ENCODE peak calls at places on chromosomes 3 and 15, in ten cellular contexts. One of them, this sample, is unnamed.

GRCh38 chr15:22810735-22811338 is 24.4 kb downstream of the NIPA1 start:
- DNase-seq in IMR-90: peak; percentile 28
- DNase-seq in cardiac muscle cell: no peak
- DNase-seq in ovary: no peak
- DNase-seq in heart left ventricle: no peak
- DNase-seq in left ventricle myocardium inferior: no peak
- DNase-seq in lower lobe of right lung: no peak
- DNase-seq in Caco-2: no peak
- DNase-seq in fibroblast of lung: no peak
- DNase-seq in HL-60: no peak
- DNase-seq in this sample: peak; percentile 4

GRCh38 chr3:11206316-11206715 is 52.0 kb downstream of the HRH1 start:
- DNase-seq in IMR-90: no peak
- DNase-seq in cardiac muscle cell: no peak
- DNase-seq in ovary: no peak
- DNase-seq in heart left ventricle: no peak
- DNase-seq in left ventricle myocardium inferior: no peak
- DNase-seq in lower lobe of right lung: peak; percentile 85
- DNase-seq in Caco-2: no peak
- DNase-seq in fibroblast of lung: no peak
- DNase-seq in HL-60: no peak
- DNase-seq in this sample: no peak

GRCh38 chr3:113698891-113699465 is 2.5 kb upstream of the USF3 start:
- DNase-seq in IMR-90: peak; percentile 4
- DNase-seq in cardiac muscle cell: no peak
- DNase-seq in ovary: peak; percentile 26
- DNase-seq in heart left ventricle: no peak
- DNase-seq in left ventricle myocardium inferior: no peak
- DNase-seq in lower lobe of right lung: peak; percentile 45
- DNase-seq in Caco-2: no peak
- DNase-seq in fibroblast of lung: peak; percentile 27
- DNase-seq in HL-60: no peak
- DNase-seq in this sample: no peak

GRCh38 chr3:43455233-43455632 is 166.6 kb downstream of the ANO10 start:
- DNase-seq in IMR-90: peak; percentile 76
- DNase-seq in cardiac muscle cell: peak; percentile 5
- DNase-seq in ovary: no peak
- DNase-seq in heart left ventricle: peak; percentile 36
- DNase-seq in left ventricle myocardium inferior: no peak
- DNase-seq in lower lobe of right lung: no peak
- DNase-seq in Caco-2: peak; percentile 39
- DNase-seq in fibroblast of lung: peak; percentile 80
- DNase-seq in HL-60: no peak
- DNase-seq in this sample: peak; percentile 12

GRCh38 chr3:13546667-13547171 is 2.2 kb upstream of the FBLN2 start:
- DNase-seq in IMR-90: peak; percentile 69
- DNase-seq in cardiac muscle cell: peak; percentile 46
- DNase-seq in ovary: no peak
- DNase-seq in heart left ventricle: peak; percentile 65
- DNase-seq in left ventricle myocardium inferior: peak; percentile 72
- DNase-seq in lower lobe of right lung: no peak
- DNase-seq in Caco-2: peak; percentile 59
- DNase-seq in fibroblast of lung: peak; percentile 81
- DNase-seq in HL-60: no peak
- DNase-seq in this sample: no peak

GRCh38 chr15:62068071-62068786 is 1.5 kb downstream of the C2CD4A start:
- DNase-seq in IMR-90: no peak
- DNase-seq in cardiac muscle cell: peak; percentile 44
- DNase-seq in ovary: peak; percentile 36
- DNase-seq in heart left ventricle: peak; percentile 59
- DNase-seq in left ventricle myocardium inferior: peak; percentile 52
- DNase-seq in lower lobe of right lung: peak; percentile 76
- DNase-seq in Caco-2: peak; percentile 51
- DNase-seq in fibroblast of lung: peak; percentile 48
- DNase-seq in HL-60: peak; percentile 40
- DNase-seq in this sample: peak; percentile 29

GRCh38 chr3:56799251-56799882 is 2.4 kb downstream of the ARHGEF3 start:
- DNase-seq in IMR-90: peak; percentile 63
- DNase-seq in cardiac muscle cell: peak; percentile 59
- DNase-seq in ovary: no peak
- DNase-seq in heart left ventricle: no peak
- DNase-seq in left ventricle myocardium inferior: no peak
- DNase-seq in lower lobe of right lung: no peak
- DNase-seq in Caco-2: no peak
- DNase-seq in fibroblast of lung: peak; percentile 60
- DNase-seq in HL-60: no peak
- DNase-seq in this sample: peak; percentile 74

GRCh38 chr3:22621205-22621809 is 581.8 kb upstream of the UBE2E2 start:
- DNase-seq in IMR-90: no peak
- DNase-seq in cardiac muscle cell: no peak
- DNase-seq in ovary: no peak
- DNase-seq in heart left ventricle: no peak
- DNase-seq in left ventricle myocardium inferior: no peak
- DNase-seq in lower lobe of right lung: no peak
- DNase-seq in Caco-2: no peak
- DNase-seq in fibroblast of lung: no peak
- DNase-seq in HL-60: no peak
- DNase-seq in this sample: no peak

GRCh38 chr3:195077611-195078540 is 193.1 kb downstream of the XXYLT1 start:
- DNase-seq in IMR-90: no peak
- DNase-seq in cardiac muscle cell: no peak
- DNase-seq in ovary: no peak
- DNase-seq in heart left ventricle: no peak
- DNase-seq in left ventricle myocardium inferior: peak; percentile 9
- DNase-seq in lower lobe of right lung: peak; percentile 34
- DNase-seq in Caco-2: no peak
- DNase-seq in fibroblast of lung: no peak
- DNase-seq in HL-60: no peak
- DNase-seq in this sample: no peak

DNA sequence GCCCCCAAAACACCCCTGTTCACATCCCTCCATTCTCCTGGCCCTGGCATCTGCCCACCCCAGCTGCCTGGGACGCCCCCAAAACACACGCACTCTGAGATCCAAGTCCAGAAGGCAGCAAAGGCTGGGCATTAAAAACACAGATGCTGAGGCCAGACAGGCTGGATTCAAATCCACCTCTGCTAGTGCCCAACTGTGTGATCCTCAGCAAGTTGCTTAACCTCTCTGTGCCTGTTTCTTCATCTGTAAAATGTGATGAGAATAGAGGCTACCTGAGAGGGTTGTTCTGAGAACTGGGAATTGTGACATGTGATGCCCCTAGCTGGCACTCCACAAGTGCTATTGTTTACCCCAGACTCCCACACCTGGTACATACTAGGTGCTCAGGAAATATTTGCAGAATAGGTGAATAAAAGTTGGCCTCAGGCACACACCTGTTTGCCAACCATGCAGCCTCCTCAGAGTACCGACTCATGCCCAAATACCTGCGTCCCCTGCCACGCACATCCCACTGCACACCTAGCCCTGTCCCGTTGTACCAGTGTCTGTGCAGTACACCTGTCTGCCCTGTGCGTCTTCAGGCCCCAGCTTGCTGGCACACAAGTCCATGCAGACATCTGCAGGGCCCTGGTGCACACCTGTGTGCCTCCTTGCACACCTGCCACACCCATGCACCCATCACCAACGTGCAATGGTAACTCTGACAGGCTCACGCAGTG is 2.1 kb downstream of the PLXND1 start:
- DNase-seq in IMR-90: no peak
- DNase-seq in cardiac muscle cell: no peak
- DNase-seq in ovary: no peak
- DNase-seq in heart left ventricle: no peak
- DNase-seq in left ventricle myocardium inferior: no peak
- DNase-seq in lower lobe of right lung: no peak
- DNase-seq in Caco-2: no peak
- DNase-seq in fibroblast of lung: no peak
- DNase-seq in HL-60: no peak
- DNase-seq in this sample: no peak
- TF ChIP-seq CTCF in IMR-90: no peak
- TF ChIP-seq CTCF in cardiac muscle cell: no peak
- TF ChIP-seq CTCF in ovary: no peak
- TF ChIP-seq CTCF in heart left ventricle: no peak
- TF ChIP-seq CTCF in left ventricle myocardium inferior: no peak
- TF ChIP-seq CTCF in lower lobe of right lung: no peak
- TF ChIP-seq CTCF in Caco-2: no peak
- TF ChIP-seq CTCF in fibroblast of lung: no peak
- TF ChIP-seq CTCF in HL-60: no peak
- TF ChIP-seq CTCF in this sample: no peak

DNA sequence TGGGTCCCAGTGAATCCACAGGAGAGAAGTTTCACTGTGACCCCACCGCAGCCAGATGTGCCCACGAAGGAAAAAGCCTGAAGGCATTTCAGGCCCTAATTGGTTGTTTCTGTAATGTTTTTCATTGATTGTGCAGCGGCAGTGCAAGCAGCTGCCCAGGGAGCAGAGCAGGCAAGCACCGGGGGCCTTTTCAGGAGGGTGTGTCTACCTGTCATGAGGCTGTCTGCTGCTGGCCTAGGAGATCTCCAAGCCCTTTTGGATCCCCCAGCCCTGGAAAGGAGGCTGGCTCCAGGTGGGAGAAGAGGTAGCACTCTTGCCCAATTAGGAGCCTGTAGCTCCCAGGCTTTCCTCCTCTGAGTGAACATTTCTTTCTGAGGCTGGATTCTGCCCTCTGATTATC is 108.8 kb downstream of the EPHB1 start:
- DNase-seq in IMR-90: no peak
- DNase-seq in cardiac muscle cell: no peak
- DNase-seq in ovary: no peak
- DNase-seq in heart left ventricle: no peak
- DNase-seq in left ventricle myocardium inferior: no peak
- DNase-seq in lower lobe of right lung: no peak
- DNase-seq in Caco-2: no peak
- DNase-seq in fibroblast of lung: no peak
- DNase-seq in HL-60: no peak
- DNase-seq in this sample: no peak
- H3K4me3 ChIP-seq in IMR-90: no peak overlapping the region
- H3K4me3 ChIP-seq in cardiac muscle cell: no peak overlapping the region
- H3K4me3 ChIP-seq in ovary: no peak overlapping the region
- H3K4me3 ChIP-seq in heart left ventricle: no peak overlapping the region
- H3K4me3 ChIP-seq in left ventricle myocardium inferior: no peak overlapping the region
- H3K4me3 ChIP-seq in lower lobe of right lung: no peak overlapping the region
- H3K4me3 ChIP-seq in Caco-2: no peak overlapping the region
- H3K4me3 ChIP-seq in fibroblast of lung: no peak overlapping the region
- H3K4me3 ChIP-seq in HL-60: no peak overlapping the region
- H3K4me3 ChIP-seq in this sample: no peak overlapping the region

DNA sequence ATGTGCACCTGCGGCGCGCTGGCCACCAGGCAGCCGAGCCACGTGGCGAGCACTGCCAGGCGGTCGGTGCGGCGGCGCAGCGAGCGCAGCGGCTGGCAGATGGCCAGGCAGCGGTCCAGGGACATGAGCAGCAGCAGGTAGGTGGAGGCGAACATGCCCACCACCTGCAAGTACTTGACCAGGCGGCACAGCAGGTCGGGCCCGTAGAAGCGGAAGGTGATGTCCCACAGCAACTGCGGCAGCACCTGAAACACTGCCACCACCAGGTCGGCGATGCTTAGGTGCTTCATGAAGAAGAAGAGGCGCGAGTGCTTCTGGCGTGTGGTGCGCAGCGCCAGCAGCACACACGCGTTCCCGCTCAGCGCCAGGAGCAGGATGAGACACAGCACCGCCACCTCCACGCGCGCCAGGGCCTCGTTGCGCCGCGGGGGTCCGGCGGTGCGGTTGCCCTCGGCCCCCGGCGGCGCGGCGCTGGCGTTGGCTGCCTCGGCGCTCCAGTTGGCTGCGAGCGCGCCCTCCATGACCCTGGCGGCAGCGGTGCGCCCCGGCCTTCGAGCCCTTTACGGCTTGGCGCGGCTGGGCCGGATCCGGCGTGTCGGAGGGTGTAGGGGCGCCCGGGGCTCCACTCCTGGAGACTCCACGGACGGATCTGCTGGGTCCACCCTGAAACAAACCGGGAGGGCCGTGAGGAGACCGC is 1.6 kb downstream of the OXTR start:
- DNase-seq in IMR-90: no peak
- DNase-seq in cardiac muscle cell: peak; percentile 42
- DNase-seq in ovary: peak; percentile 38
- DNase-seq in heart left ventricle: no peak
- DNase-seq in left ventricle myocardium inferior: no peak
- DNase-seq in lower lobe of right lung: no peak
- DNase-seq in Caco-2: peak; percentile 63
- DNase-seq in fibroblast of lung: peak; percentile 51
- DNase-seq in HL-60: peak; percentile 25
- DNase-seq in this sample: no peak
- TF ChIP-seq CTCF in IMR-90: no peak
- TF ChIP-seq CTCF in cardiac muscle cell: no peak
- TF ChIP-seq CTCF in ovary: no peak
- TF ChIP-seq CTCF in heart left ventricle: no peak
- TF ChIP-seq CTCF in left ventricle myocardium inferior: peak; percentile 40
- TF ChIP-seq CTCF in lower lobe of right lung: no peak
- TF ChIP-seq CTCF in Caco-2: peak; percentile 46
- TF ChIP-seq CTCF in fibroblast of lung: no peak
- TF ChIP-seq CTCF in HL-60: no peak
- TF ChIP-seq CTCF in this sample: peak; percentile 30

GRCh38 chr3:100709840-100710235 is 544 bp downstream of the TFG start:
- DNase-seq in IMR-90: peak; percentile 20
- DNase-seq in cardiac muscle cell: peak; percentile 92
- DNase-seq in ovary: peak; percentile 67
- DNase-seq in heart left ventricle: peak; percentile 32
- DNase-seq in left ventricle myocardium inferior: no peak
- DNase-seq in lower lobe of right lung: peak; percentile 59
- DNase-seq in Caco-2: peak; percentile 54
- DNase-seq in fibroblast of lung: peak; percentile 18
- DNase-seq in HL-60: peak; percentile 5
- DNase-seq in this sample: no peak

GRCh38 chr3:100710355-100711198 is 1.3 kb downstream of the TFG start:
- DNase-seq in IMR-90: peak; percentile 77
- DNase-seq in cardiac muscle cell: peak; percentile 70
- DNase-seq in ovary: no peak
- DNase-seq in heart left ventricle: peak; percentile 32
- DNase-seq in left ventricle myocardium inferior: no peak
- DNase-seq in lower lobe of right lung: no peak
- DNase-seq in Caco-2: peak; percentile 73
- DNase-seq in fibroblast of lung: peak; percentile 68
- DNase-seq in HL-60: peak; percentile 73
- DNase-seq in this sample: peak; percentile 70

GRCh38 chr3:100706365-100706764 is 2.9 kb upstream of the TFG start:
- DNase-seq in IMR-90: peak; percentile 13
- DNase-seq in cardiac muscle cell: no peak
- DNase-seq in ovary: no peak
- DNase-seq in heart left ventricle: no peak
- DNase-seq in left ventricle myocardium inferior: no peak
- DNase-seq in lower lobe of right lung: no peak
- DNase-seq in Caco-2: no peak
- DNase-seq in fibroblast of lung: peak; percentile 24
- DNase-seq in HL-60: no peak
- DNase-seq in this sample: no peak

GRCh38 chr3:100708989-100709839 is at the start of gene TFG:
- DNase-seq in IMR-90: peak; percentile 99
- DNase-seq in cardiac muscle cell: peak; percentile 100
- DNase-seq in ovary: peak; percentile 99
- DNase-seq in heart left ventricle: peak; percentile 98
- DNase-seq in left ventricle myocardium inferior: peak; percentile 98
- DNase-seq in lower lobe of right lung: peak; percentile 98
- DNase-seq in Caco-2: peak; percentile 98
- DNase-seq in fibroblast of lung: peak; percentile 98
- DNase-seq in HL-60: peak; percentile 98
- DNase-seq in this sample: peak; percentile 100

DNA sequence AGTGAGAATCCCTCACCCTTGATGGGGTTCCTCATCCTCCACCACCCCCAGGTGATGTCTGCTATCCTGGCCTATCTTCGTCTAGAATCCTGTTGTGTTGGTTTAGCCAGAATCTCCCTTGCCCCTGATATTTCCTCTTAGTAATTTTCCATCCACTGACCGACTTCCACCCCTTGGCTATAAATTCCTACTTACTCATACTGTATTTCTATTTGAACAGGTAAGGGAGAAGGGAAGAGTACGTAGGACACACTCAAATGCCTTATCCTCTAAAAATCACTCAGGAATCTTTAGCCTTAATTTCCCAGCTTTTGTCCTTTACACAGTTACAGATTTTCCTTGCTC is 678 bp upstream of the TFG start:
- DNase-seq in IMR-90: no peak
- DNase-seq in cardiac muscle cell: no peak
- DNase-seq in ovary: no peak
- DNase-seq in heart left ventricle: no peak
- DNase-seq in left ventricle myocardium inferior: no peak
- DNase-seq in lower lobe of right lung: no peak
- DNase-seq in Caco-2: no peak
- DNase-seq in fibroblast of lung: no peak
- DNase-seq in HL-60: no peak
- DNase-seq in this sample: no peak
- H3K4me3 ChIP-seq in IMR-90: peak overlapping the region; percentile 35
- H3K4me3 ChIP-seq in cardiac muscle cell: peak overlapping the region; percentile 51
- H3K4me3 ChIP-seq in ovary: peak overlapping the region; percentile 83
- H3K4me3 ChIP-seq in heart left ventricle: peak overlapping the region; percentile 73
- H3K4me3 ChIP-seq in left ventricle myocardium inferior: peak overlapping the region; percentile 82
- H3K4me3 ChIP-seq in lower lobe of right lung: peak overlapping the region; percentile 73
- H3K4me3 ChIP-seq in Caco-2: peak overlapping the region; percentile 88
- H3K4me3 ChIP-seq in fibroblast of lung: peak overlapping the region; percentile 80
- H3K4me3 ChIP-seq in HL-60: peak overlapping the region; percentile 34
- H3K4me3 ChIP-seq in this sample: peak overlapping the region; percentile 88

This sample was measured in astrocyte of the spinal cord.